ENCODE peak calls at places on chromosomes 3 and 15, in six cellular contexts. R, V, I, Y, X and O are unnamed samples.

GRCh38 chr3:53073553-53074365 is 27.9 kb upstream of the SFMBT1 start:
- DNase-seq in R (no peak), V (no peak), I (peak), Y (no peak), X (no peak), O (no peak)

GRCh38 chr15:84816694-84817460 is at the start of gene ALPK3:
- DNase-seq in R (peak), V (peak), I (peak), Y (peak), X (no peak), O (peak)

GRCh38 chr15:69265347-69265955 is 33.3 kb upstream of the PAQR5 start:
- DNase-seq in R (peak), V (no peak), I (no peak), Y (no peak), X (peak), O (peak)

GRCh38 chr15:57769266-57769665 is 62.8 kb downstream of the POLR2M start:
- DNase-seq in R (peak), V (no peak), I (no peak), Y (no peak), X (peak), O (peak)

GRCh38 chr3:196215493-196215892 is 841 bp upstream of the SLC51A start:
- DNase-seq in R (no peak), V (no peak), I (no peak), Y (no peak), X (no peak), O (no peak)

GRCh38 chr3:108505811-108506210 is 4.6 kb downstream of the MYH15 start:
- DNase-seq in R (no peak), V (no peak), I (no peak), Y (no peak), X (no peak), O (no peak)

GRCh38 chr15:55277116-55277564 is 12.5 kb downstream of the RAB27A start:
- DNase-seq in R (peak), V (no peak), I (no peak), Y (no peak), X (peak), O (no peak)

GRCh38 chr15:39413558-39413957 is 167.3 kb upstream of the THBS1 start:
- DNase-seq in R (no peak), V (no peak), I (no peak), Y (no peak), X (peak), O (no peak)

GRCh38 chr3:58474967-58475578 is 16.8 kb upstream of the KCTD6 start:
- DNase-seq in R (no peak), V (no peak), I (no peak), Y (no peak), X (no peak), O (no peak)

GRCh38 chr3:64082917-64083587 is 59.8 kb upstream of the PSMD6 start:
- DNase-seq in R (no peak), V (no peak), I (no peak), Y (no peak), X (no peak), O (no peak)

GRCh38 chr3:154427685-154428291 is 2.2 kb downstream of the GPR149 start:
- DNase-seq in R (no peak), V (peak), I (peak), Y (peak), X (no peak), O (no peak)

GRCh38 chr15:55782901-55783300 is 39.9 kb upstream of the PRTG start:
- DNase-seq in R (no peak), V (no peak), I (no peak), Y (no peak), X (no peak), O (no peak)

GRCh38 chr15:37360724-37361123 is 260.4 kb upstream of the MEIS2 start:
- DNase-seq in R (no peak), V (no peak), I (no peak), Y (no peak), X (no peak), O (no peak)

GRCh38 chr3:31968391-31968926 is 12.6 kb downstream of the OSBPL10 start:
- DNase-seq in R (peak), V (no peak), I (no peak), Y (no peak), X (peak), O (peak)

GRCh38 chr15:33746203-33746602 is 222.1 kb upstream of the CHRM5 start:
- DNase-seq in R (no peak), V (no peak), I (no peak), Y (no peak), X (no peak), O (no peak)

GRCh38 chr3:9499455-9500107 is 54.0 kb downstream of the LHFPL4 start:
- DNase-seq in R (no peak), V (peak), I (peak), Y (no peak), X (no peak), O (no peak)

GRCh38 chr3:71245052-71245488 is 338.5 kb downstream of the FOXP1 start:
- DNase-seq in R (peak), V (no peak), I (no peak), Y (no peak), X (peak), O (no peak)

GRCh38 chr15:32671339-32672325 is 30.1 kb downstream of the SCG5 start:
- DNase-seq in R (no peak), V (no peak), I (no peak), Y (no peak), X (no peak), O (no peak)

GRCh38 chr3:184040010-184040409 is 8.5 kb downstream of the HTR3D start:
- DNase-seq in R (peak), V (peak), I (peak), Y (no peak), X (peak), O (peak)

GRCh38 chr3:45760878-45761711 is 35.2 kb downstream of the SLC6A20 start:
- DNase-seq in R (peak), V (peak), I (peak), Y (peak), X (peak), O (peak)

GRCh38 chr15:76901965-76902364 is 3.2 kb downstream of the SCAPER start:
- DNase-seq in R (no peak), V (no peak), I (no peak), Y (no peak), X (no peak), O (no peak)

DNA sequence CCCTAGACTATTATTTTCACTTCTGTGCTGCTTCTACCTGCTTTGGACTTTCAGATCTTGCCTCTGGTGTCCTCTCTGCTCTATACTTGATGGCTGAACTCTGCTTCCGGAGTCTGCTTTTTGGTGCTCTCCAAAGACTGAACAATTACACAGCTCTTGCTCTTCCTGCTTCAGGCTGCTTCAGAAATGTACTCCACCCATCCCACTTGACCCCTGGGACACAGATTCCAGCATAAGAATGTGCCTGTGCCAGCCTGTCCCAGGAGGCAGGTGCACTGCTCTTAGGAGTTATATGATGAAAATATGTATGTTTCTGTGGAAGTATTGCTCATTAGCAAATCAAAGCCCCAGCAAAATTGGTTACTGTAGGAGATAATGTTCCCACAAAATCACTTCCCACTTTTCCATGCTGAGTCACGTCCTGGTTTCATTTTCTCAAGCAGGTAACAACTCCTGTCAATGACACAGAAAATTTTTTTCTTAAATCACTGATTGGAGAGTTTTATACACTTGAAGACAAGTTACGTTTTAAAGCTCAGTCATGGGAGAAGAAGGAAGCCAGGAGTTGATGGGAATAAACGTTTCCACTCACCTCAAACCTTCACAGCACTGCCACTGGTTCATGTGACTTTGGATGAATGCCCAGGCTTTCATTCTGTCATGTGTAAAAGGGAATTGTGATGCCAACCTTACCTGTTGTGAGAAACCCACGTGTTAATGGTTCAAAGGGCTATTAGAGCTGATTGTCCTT is 239.4 kb upstream of the ZPLD1 start:
- DNase-seq in R (no peak), V (no peak), I (no peak), Y (no peak), X (no peak), O (peak)
- H2AFZ ChIP-seq in R (no peak), V (no peak), I (no peak), Y (no peak), X (no peak), O (no peak)

DNA sequence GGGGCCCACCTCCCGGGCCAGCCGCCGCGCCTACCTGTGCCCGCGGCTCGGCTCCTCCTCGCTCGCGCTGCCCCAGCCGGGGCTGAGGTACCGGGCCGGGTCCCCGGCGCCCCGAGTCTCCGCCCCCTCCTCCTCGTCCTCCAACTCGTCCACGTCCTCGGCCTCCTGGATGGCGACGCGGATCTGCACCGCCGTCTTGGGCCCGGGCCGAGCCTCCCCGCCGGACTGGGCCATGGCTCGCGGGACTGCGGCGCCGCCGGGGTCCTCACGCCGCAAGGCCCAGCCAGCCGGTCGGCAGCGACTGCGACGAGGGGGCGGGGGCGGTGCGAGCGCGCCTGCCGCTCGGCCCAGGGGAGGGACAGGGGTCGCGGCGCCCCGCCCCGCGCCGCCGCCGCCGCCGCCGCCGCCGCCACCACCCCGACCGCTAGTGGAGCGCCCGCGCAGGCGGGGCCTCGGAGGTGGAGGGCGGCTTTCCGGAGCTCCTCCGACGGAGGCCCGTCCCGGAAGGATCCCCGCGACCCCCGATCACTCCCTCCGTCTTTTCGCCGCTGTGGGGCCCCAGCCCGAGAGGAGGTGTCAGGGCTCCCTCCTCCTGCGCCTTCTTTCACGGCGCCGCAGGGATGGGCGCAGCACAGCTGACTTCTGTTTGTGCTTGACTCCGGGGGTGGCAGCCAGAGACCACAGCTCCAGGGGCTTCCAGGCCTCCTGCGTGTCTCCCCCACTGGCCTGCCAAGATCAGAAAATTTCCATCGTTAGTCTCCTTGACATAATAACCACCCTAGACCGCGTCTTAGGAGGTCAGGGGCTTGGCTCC is at the start of gene LARP6:
- DNase-seq in R (peak), V (peak), I (peak), Y (peak), X (peak), O (no peak)
- H3K4ac ChIP-seq in R (peak), V (no peak), I (no peak), Y (no peak), X (peak), O (no peak)

DNA sequence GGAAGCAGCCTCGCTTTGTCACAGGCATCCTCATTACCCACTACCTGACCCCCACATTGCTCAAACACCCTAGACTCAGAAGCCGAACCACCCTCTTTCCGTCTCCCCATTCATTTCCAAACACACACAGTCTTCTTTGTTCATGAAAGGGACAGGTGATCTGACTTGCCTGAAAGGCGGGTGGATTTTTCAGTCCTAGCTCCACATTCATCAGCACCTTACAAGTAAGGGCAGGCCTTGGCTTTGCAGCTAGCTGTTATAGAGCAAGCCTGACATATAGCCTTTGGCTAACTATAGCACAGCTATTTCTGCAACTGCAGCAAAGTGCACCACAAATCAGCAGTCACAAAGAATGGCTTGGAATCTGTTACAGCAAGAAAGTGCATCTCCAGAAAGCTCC is 139.8 kb downstream of the XXYLT1 start:
- DNase-seq in R (no peak), V (no peak), I (no peak), Y (no peak), X (no peak), O (no peak)
- H2AFZ ChIP-seq in R (no peak), V (no peak), I (no peak), Y (no peak), X (no peak), O (no peak)

GRCh38 chr3:42803800-42804112 is 534 bp downstream of the HIGD1A start:
- DNase-seq in R (no peak), V (no peak), I (peak), Y (peak), X (no peak), O (peak)
- H3K4ac ChIP-seq in R (peak), V (peak), I (peak), Y (no peak), X (peak), O (peak)

GRCh38 chr3:140834266-140835037 is 107.2 kb upstream of the SLC25A36 start:
- DNase-seq in R (no peak), V (no peak), I (no peak), Y (no peak), X (no peak), O (no peak)

GRCh38 chr3:140829796-140830195 is 111.8 kb upstream of the SLC25A36 start:
- DNase-seq in R (no peak), V (no peak), I (no peak), Y (no peak), X (no peak), O (no peak)

GRCh38 chr3:140830391-140830790 is 111.2 kb upstream of the SLC25A36 start:
- DNase-seq in R (no peak), V (no peak), I (no peak), Y (no peak), X (no peak), O (no peak)

GRCh38 chr3:140828585-140828984 is 113.1 kb upstream of the SLC25A36 start:
- DNase-seq in R (no peak), V (no peak), I (no peak), Y (no peak), X (no peak), O (no peak)

DNA sequence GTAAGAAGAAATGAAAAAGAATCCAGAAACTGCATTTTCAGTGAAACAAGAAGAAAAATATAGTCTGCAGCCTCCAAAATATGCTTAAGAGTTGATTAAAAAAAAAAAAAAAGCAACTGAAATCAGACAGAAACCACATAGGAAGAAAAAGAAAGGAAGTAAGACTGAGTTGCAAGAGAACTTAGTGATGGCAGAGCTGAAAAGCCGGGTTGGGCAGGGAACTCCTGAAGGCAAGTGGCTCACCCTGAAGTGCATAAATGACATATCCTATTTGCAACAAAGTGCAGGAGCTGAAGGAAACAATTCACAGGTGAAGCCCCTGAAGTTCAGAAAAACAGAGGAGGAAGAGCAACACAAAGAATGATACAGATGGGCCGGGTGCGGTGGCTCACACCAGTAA is 108.8 kb upstream of the SLC25A36 start:
- DNase-seq in R (no peak), V (no peak), I (no peak), Y (no peak), X (no peak), O (no peak)
- H2AFZ ChIP-seq in R (no peak), V (no peak), I (no peak), Y (no peak), X (no peak), O (no peak)